ENCODE peak calls at places on chromosomes 13 and 19, in eight cellular contexts. U is HFFc6, P is astrocyte of the hippocampus, J is amygdala, X is germinal center, T is LoVo, F is lung microvascular endothelial cell, W is activated T-helper 1 cell treated with Interleukin-2 at 50 U/mL for 16 hours. V is an unnamed sample.

GRCh38 chr19:6806488-6806887 is 34.0 kb downstream of the VAV1 start:
- DNase-seq in J (no peak), X (no peak), P (no peak), T (peak), W (no peak), F (peak), U (no peak), V (no peak)

GRCh38 chr13:27549406-27549981 is 70.8 kb downstream of the LNX2 start:
- DNase-seq in P (peak), F (no peak), W (no peak), U (no peak), T (peak), X (no peak), J (no peak), V (no peak)

GRCh38 chr13:89163081-89163480 is 1491.9 kb downstream of the SLITRK5 start:
- DNase-seq in W (no peak), F (no peak), T (no peak), X (no peak), J (no peak), U (no peak), P (no peak), V (no peak)

GRCh38 chr13:111413407-111414187 is 93.2 kb downstream of the TEX29 start:
- DNase-seq in J (no peak), W (no peak), F (no peak), U (no peak), P (no peak), T (no peak), X (no peak), V (no peak)

GRCh38 chr19:41521860-41522555 is 54.0 kb upstream of the CEACAM21 start:
- DNase-seq in X (peak), P (peak), T (no peak), W (peak), J (no peak), F (peak), U (no peak), V (no peak)

GRCh38 chr19:19232231-19232630 is 20.5 kb downstream of the NCAN start:
- DNase-seq in J (no peak), P (no peak), X (no peak), U (no peak), F (no peak), W (no peak), T (no peak), V (peak)

GRCh38 chr13:65292488-65292901 is 1937.6 kb downstream of the PCDH9 start:
- DNase-seq in J (no peak), T (no peak), P (peak), U (peak), F (no peak), X (no peak), W (no peak), V (no peak)

GRCh38 chr19:41427647-41428480 is 690 bp upstream of the B3GNT8 start:
- DNase-seq in U (no peak), F (peak), P (peak), X (no peak), J (no peak), T (no peak), W (peak), V (no peak)

GRCh38 chr13:93502987-93503386 is 276.4 kb downstream of the GPC6 start:
- DNase-seq in J (no peak), W (no peak), U (no peak), P (no peak), X (no peak), T (no peak), F (no peak), V (no peak)

GRCh38 chr13:75687145-75687763 is 51.1 kb downstream of the LMO7 start:
- DNase-seq in F (peak), U (peak), X (no peak), P (peak), W (no peak), T (peak), J (no peak), V (no peak)

GRCh38 chr13:101829484-101829883 is 377.0 kb downstream of the ITGBL1 start:
- DNase-seq in W (no peak), X (no peak), F (no peak), P (peak), J (no peak), U (no peak), T (no peak), V (no peak)

GRCh38 chr13:73244486-73244885 is 185.7 kb downstream of the KLF5 start:
- DNase-seq in F (no peak), P (no peak), X (no peak), J (no peak), U (no peak), T (peak), W (no peak), V (no peak)

GRCh38 chr13:41603917-41604316 is 146.6 kb downstream of the RGCC start:
- DNase-seq in F (peak), P (peak), J (no peak), U (peak), W (no peak), T (peak), X (no peak), V (no peak)

V was measured in nucleus accumbens.